ENCODE peak calls at places on chromosomes 4 and X, in nine cellular contexts. M is spleen, F is hepatocyte, D is breast epithelium, B is brain microvascular endothelial cell, E is heart left ventricle, Z is mammary epithelial cell, L is psoas muscle, C is bronchial epithelial cell. H is an unnamed sample. For H3K27me3, the result is how much of the 10 kb centered on the place peaks cover.

GRCh38 chr4:129278868-129279267 is 182.9 kb downstream of the C4orf33 start:
- DNase-seq in M (no peak), F (no peak), D (no peak), B (no peak), E (no peak), Z (no peak), L (no peak), C (no peak), H (no peak)

GRCh38 chrX:91081873-91082272 is 352.8 kb upstream of the PABPC5 start:
- DNase-seq in M (no peak), F (no peak), D (no peak), B (no peak), E (no peak), Z (no peak), L (no peak), C (no peak), H (no peak)

GRCh38 chrX:124231454-124231853 is 101.0 kb upstream of the TEX13D start:
- DNase-seq in M (no peak), F (no peak), D (no peak), B (no peak), E (no peak), Z (no peak), L (no peak), C (no peak), H (no peak)

GRCh38 chrX:17214962-17215361 is 160.0 kb upstream of the NHS start:
- DNase-seq in M (no peak), F (no peak), D (no peak), B (no peak), E (no peak), Z (no peak), L (no peak), C (no peak), H (no peak)

GRCh38 chr4:184417802-184418511 is 56.4 kb downstream of the IRF2 start:
- DNase-seq in M (no peak), F (peak), D (no peak), B (peak), E (no peak), Z (peak), L (no peak), C (peak), H (peak)

GRCh38 chr4:109945056-109945455 is 32.4 kb downstream of the EGF start:
- DNase-seq in M (no peak), F (no peak), D (no peak), B (no peak), E (no peak), Z (peak), L (no peak), C (peak), H (no peak)

GRCh38 chr4:30821891-30822612 is 101.9 kb downstream of the PCDH7 start:
- DNase-seq in M (no peak), F (no peak), D (no peak), B (peak), E (no peak), Z (peak), L (no peak), C (peak), H (no peak)

GRCh38 chr4:14539246-14539645 is 463.0 kb upstream of the CPEB2 start:
- DNase-seq in M (no peak), F (no peak), D (no peak), B (no peak), E (no peak), Z (peak), L (no peak), C (peak), H (no peak)

GRCh38 chr4:164779811-164780216 is 25.9 kb downstream of the SMIM31 start:
- DNase-seq in M (no peak), F (peak), D (no peak), B (peak), E (no peak), Z (peak), L (no peak), C (peak), H (no peak)

GRCh38 chrX:41265615-41266014 is 68.3 kb upstream of the DDX3X start:
- DNase-seq in M (no peak), F (no peak), D (no peak), B (peak), E (no peak), Z (no peak), L (no peak), C (no peak), H (no peak)

GRCh38 chr4:168451744-168452394 is 28.4 kb downstream of the DDX60L start:
- DNase-seq in M (no peak), F (peak), D (no peak), B (peak), E (no peak), Z (peak), L (no peak), C (peak), H (no peak)

GRCh38 chr4:57442834-57443291 is 332.7 kb upstream of the IGFBP7 start:
- DNase-seq in M (no peak), F (peak), D (no peak), B (peak), E (no peak), Z (peak), L (no peak), C (peak), H (no peak)

GRCh38 chr4:48832571-48832970 is 1.7 kb downstream of the OCIAD1 start:
- DNase-seq in M (no peak), F (no peak), D (no peak), B (no peak), E (no peak), Z (peak), L (no peak), C (peak), H (no peak)

GRCh38 chrX:41634284-41634683 is 54.5 kb upstream of the GPR34 start:
- DNase-seq in M (no peak), F (no peak), D (no peak), B (peak), E (no peak), Z (no peak), L (no peak), C (no peak), H (no peak)

GRCh38 chrX:130443883-130444282 is 42.1 kb downstream of the RBMX2 start:
- DNase-seq in M (no peak), F (no peak), D (no peak), B (no peak), E (no peak), Z (no peak), L (no peak), C (peak), H (no peak)

GRCh38 chr4:144355809-144356757 is 215.6 kb upstream of the GYPA start:
- DNase-seq in M (no peak), F (peak), D (no peak), B (peak), E (no peak), Z (peak), L (no peak), C (peak), H (peak)

GRCh38 chrX:39470588-39471155 is 627.1 kb downstream of the BCOR start:
- DNase-seq in M (no peak), F (peak), D (no peak), B (peak), E (peak), Z (no peak), L (no peak), C (no peak), H (no peak)

GRCh38 chr4:186939766-186940165 is 216.1 kb upstream of the FAT1 start:
- DNase-seq in M (no peak), F (no peak), D (no peak), B (no peak), E (no peak), Z (no peak), L (no peak), C (no peak), H (no peak)

GRCh38 chrX:1480082-1480785 is 27.5 kb upstream of the ASMTL start:
- DNase-seq in M (peak), F (no peak), D (no peak), B (no peak), E (no peak), Z (no peak), L (no peak), C (no peak), H (no peak)

GRCh38 chr4:29009908-29010307 is 1710.3 kb upstream of the PCDH7 start:
- DNase-seq in M (no peak), F (no peak), D (no peak), B (no peak), E (no peak), Z (no peak), L (no peak), C (no peak), H (no peak)

GRCh38 chrX:128698528-128698927 is 646.3 kb upstream of the ACTRT1 start:
- DNase-seq in M (no peak), F (no peak), D (no peak), B (no peak), E (no peak), Z (no peak), L (no peak), C (no peak), H (no peak)

GRCh38 chrX:149683966-149684730 is 27.7 kb upstream of the MAGEA11 start:
- DNase-seq in M (no peak), F (no peak), D (no peak), B (no peak), E (no peak), Z (no peak), L (no peak), C (no peak), H (no peak)

GRCh38 chr4:6229095-6229494 is 28.7 kb upstream of the JAKMIP1 start:
- DNase-seq in M (no peak), F (no peak), D (peak), B (no peak), E (no peak), Z (no peak), L (no peak), C (no peak), H (no peak)

GRCh38 chr4:111360906-111361305 is 738.0 kb upstream of the PITX2 start:
- DNase-seq in M (no peak), F (no peak), D (no peak), B (no peak), E (no peak), Z (no peak), L (no peak), C (no peak), H (no peak)

GRCh38 chr4:124640037-124640730 is 72.3 kb downstream of the ANKRD50 start:
- DNase-seq in M (no peak), F (no peak), D (no peak), B (peak), E (no peak), Z (peak), L (no peak), C (peak), H (no peak)

GRCh38 chr4:86283341-86283740 is 76.5 kb downstream of the MAPK10 start:
- DNase-seq in M (no peak), F (no peak), D (no peak), B (no peak), E (no peak), Z (no peak), L (no peak), C (no peak), H (no peak)

GRCh38 chr4:101287332-101287731 is 60.0 kb downstream of the PPP3CA start:
- DNase-seq in M (no peak), F (no peak), D (no peak), B (no peak), E (no peak), Z (no peak), L (no peak), C (no peak), H (no peak)

GRCh38 chr4:139711461-139711860 is 45.8 kb downstream of the MGST2 start:
- DNase-seq in M (no peak), F (no peak), D (no peak), B (no peak), E (no peak), Z (no peak), L (no peak), C (peak), H (no peak)

GRCh38 chrX:12080265-12080664 is 58.0 kb upstream of the FRMPD4 start:
- DNase-seq in M (no peak), F (peak), D (no peak), B (peak), E (no peak), Z (peak), L (no peak), C (peak), H (no peak)

GRCh38 chr4:98482847-98483806 is 175.3 kb downstream of the TSPAN5 start:
- DNase-seq in M (no peak), F (no peak), D (no peak), B (peak), E (no peak), Z (peak), L (no peak), C (peak), H (peak)

GRCh38 chr4:11912886-11913285 is 484.2 kb upstream of the HS3ST1 start:
- DNase-seq in M (no peak), F (no peak), D (no peak), B (peak), E (no peak), Z (peak), L (no peak), C (peak), H (no peak)

GRCh38 chr4:20352172-20352431 is 100.4 kb downstream of the SLIT2 start:
- DNase-seq in M (no peak), F (no peak), D (no peak), B (no peak), E (no peak), Z (no peak), L (no peak), C (no peak), H (no peak)

GRCh38 chr4:181662383-181662782 is 580.8 kb upstream of the TENM3 start:
- DNase-seq in M (no peak), F (no peak), D (no peak), B (peak), E (no peak), Z (peak), L (no peak), C (no peak), H (no peak)

DNA sequence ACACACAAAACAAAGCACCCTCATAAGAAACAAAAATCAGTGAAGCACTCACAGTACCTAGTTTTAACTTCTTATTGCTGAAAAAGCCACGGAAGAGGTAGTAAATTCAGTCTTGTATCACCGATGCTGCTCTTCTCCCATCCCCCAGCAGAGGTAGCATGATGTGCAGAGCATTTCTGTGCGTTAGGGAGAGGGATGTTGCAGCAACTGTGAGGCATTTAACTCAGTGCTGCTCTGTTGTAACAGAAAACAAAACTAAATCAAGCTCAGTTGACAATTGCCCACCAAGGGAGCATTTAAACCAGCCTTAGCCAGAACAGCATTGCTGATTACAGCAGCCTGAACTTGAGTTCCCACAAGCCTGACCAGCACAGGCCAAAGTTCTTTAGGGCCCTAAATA is 1279.7 kb upstream of the ADGRL3 start:
- DNase-seq in M (no peak), F (no peak), D (no peak), B (no peak), E (no peak), Z (no peak), L (no peak), C (no peak), H (no peak)
- TF ChIP-seq CTCF in M (no peak), F (no peak), D (no peak), B (no peak), E (no peak), Z (no peak), L (no peak), C (no peak), H (no peak)

GRCh38 chr4:8160572-8160971 is 2.0 kb upstream of the ABLIM2 start:
- DNase-seq in M (no peak), F (no peak), D (no peak), B (no peak), E (no peak), Z (no peak), L (no peak), C (no peak), H (no peak)

GRCh38 chr4:8163436-8164193 is 5.0 kb upstream of the ABLIM2 start:
- DNase-seq in M (peak), F (no peak), D (no peak), B (no peak), E (no peak), Z (no peak), L (no peak), C (no peak), H (no peak)

GRCh38 chr4:8164194-8164565 is 5.6 kb upstream of the ABLIM2 start:
- DNase-seq in M (no peak), F (no peak), D (no peak), B (no peak), E (no peak), Z (no peak), L (no peak), C (peak), H (no peak)

GRCh38 chr4:8163026-8163425 is 4.4 kb upstream of the ABLIM2 start:
- DNase-seq in M (peak), F (no peak), D (no peak), B (no peak), E (no peak), Z (no peak), L (peak), C (no peak), H (no peak)

GRCh38 chr4:8162625-8163024 is 4.0 kb upstream of the ABLIM2 start:
- DNase-seq in M (no peak), F (no peak), D (no peak), B (no peak), E (no peak), Z (no peak), L (no peak), C (peak), H (no peak)
- H3K4me3 ChIP-seq in M (no peak), F (no peak), D (no peak), B (no peak), E (no peak), Z (no peak), L (no peak), C (no peak), H (no peak)

GRCh38 chrX:66994729-66995128 is 355.9 kb upstream of the EDA2R start:
- DNase-seq in M (no peak), F (no peak), D (no peak), B (no peak), E (no peak), Z (no peak), L (no peak), C (no peak), H (no peak)
- H3K27me3 ChIP-seq in M (under half), F (under half), D (under half), B (under half), E (under half), Z (under half), L (under half), C (under half), H (under half)

DNA sequence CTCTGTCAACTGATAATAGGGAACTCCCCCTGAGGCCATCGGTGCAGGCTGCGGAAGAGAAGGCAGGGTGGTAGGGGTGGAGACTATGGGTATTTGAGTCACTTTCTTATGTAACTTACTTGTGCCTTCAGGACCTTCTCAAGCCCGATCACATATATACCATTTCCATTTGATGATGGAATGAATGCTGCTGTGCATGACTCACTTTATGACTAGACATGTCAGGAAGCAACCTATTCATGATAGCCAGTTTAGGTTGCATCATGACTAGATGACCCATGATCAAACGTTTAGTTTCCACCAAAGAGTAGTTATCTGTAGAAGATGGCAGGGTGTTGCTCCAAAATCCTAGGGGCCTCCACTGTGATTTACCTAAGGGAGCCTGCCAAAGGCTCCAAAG is 435.5 kb downstream of the DTHD1 start:
- DNase-seq in M (no peak), F (no peak), D (no peak), B (no peak), E (no peak), Z (peak), L (no peak), C (peak), H (no peak)
- TF ChIP-seq CTCF in M (no peak), F (no peak), D (no peak), B (no peak), E (no peak), Z (no peak), L (no peak), C (no peak), H (no peak)

GRCh38 chrX:2710041-2710471 is 19.0 kb downstream of the CD99 start:
- DNase-seq in M (peak), F (peak), D (no peak), B (peak), E (no peak), Z (peak), L (no peak), C (peak), H (no peak)
- H3K4me3 ChIP-seq in M (no peak), F (no peak), D (peak), B (peak), E (peak), Z (peak), L (peak), C (peak), H (no peak)

DNA sequence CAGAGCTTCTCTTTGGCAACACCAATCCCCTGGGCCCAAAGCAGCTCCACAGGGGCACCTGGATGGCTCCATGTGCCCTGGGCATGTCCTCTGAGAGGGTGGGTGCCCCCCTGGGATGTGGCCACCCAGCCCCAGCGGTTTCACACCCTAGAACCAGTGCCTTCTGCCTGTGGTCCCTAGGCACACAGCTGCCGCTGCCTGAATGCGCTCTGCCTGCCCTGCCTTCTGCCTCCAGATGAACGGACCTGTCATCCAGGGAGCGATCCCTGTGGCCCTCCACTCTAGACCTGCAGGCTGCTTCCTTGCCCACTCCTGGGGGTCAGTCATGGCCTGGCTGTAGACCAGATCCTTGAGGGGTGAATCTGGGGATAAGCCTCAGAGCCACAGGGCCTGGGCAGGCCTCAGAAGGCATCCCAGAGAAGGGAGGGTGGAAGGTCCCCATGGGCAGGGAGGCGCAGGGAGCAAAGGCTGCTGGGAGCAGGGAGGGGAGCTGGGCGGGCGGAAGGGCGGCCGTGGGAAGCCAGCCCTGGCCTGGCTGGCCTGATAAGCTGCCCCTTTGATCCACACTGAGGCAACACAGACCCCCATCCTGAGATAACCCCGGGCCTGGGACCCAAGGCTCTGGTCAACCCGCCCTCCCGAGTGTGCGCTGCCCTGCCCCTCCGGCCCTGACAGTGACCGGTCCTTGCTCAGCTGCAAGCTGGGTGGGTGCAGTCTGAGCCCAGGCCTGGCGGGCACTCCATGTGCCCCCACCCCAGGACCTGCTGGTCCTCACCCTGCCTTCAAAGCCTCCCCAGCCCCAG is 8.1 kb upstream of the FGFR3 start:
- DNase-seq in M (no peak), F (peak), D (no peak), B (no peak), E (peak), Z (no peak), L (no peak), C (no peak), H (no peak)
- H3K27me3 ChIP-seq in M (under half), F (under half), D (under half), B (under half), E (under half), Z (under half), L (under half), C (under half), H (under half)

GRCh38 chr4:40843696-40844095 is 93.9 kb downstream of the NSUN7 start:
- DNase-seq in M (no peak), F (no peak), D (no peak), B (no peak), E (no peak), Z (no peak), L (no peak), C (no peak), H (no peak)
- TF ChIP-seq CTCF in M (peak), F (no peak), D (no peak), B (peak), E (peak), Z (no peak), L (peak), C (peak), H (peak)

DNA sequence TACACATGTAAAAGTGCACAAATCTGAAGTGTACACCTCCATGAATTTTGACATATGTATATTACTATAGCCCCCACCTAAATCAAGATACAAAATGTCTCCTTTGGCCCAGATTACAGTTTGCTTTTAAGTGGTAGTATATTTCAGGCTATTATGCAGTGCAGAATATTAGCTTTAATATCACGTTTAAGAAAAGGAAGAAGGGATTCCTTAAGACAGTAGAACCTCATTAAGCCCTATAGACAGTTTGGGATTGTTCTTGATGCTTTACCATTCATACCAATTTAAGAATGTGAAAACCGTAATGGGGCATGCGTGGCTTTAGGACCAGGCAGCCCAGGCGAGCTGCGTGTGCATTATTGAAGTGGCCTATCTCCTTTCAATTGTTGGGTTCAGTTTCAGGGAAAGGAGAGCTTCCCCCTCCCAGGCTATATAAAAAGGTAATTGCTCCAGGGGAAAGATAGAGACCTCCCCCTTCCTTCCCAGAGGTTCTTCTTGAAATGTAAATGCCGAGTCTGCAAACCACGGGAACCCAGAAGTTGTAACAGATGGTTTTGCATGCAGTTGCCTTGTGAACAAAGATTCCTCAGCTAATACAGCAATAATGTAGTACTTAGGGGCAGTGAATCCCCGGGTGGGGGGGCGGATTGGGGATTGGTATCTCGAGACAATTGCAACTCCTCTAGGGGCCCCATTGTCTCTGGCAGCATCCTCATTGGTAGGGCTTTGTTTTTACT is 106.1 kb downstream of the UCHL1 start:
- DNase-seq in M (peak), F (no peak), D (no peak), B (no peak), E (no peak), Z (no peak), L (no peak), C (no peak), H (no peak)
- H3K4me3 ChIP-seq in M (peak), F (no peak), D (peak), B (no peak), E (peak), Z (no peak), L (peak), C (no peak), H (no peak)